ENCODE peak calls at places on chromosomes 6 and 20, in ten cellular contexts. O is pancreas, A is HL-60, N is BJ, L is AG10803, V is sigmoid colon, C is psoas muscle, P is Calu3, J is astrocyte of the spinal cord, M is ovary. F is an unnamed sample.

GRCh38 chr6:121435444-121436069 is at the start of gene GJA1:
- DNase-seq in O (no peak), A (no peak), N (peak; percentile 65), L (peak; percentile 81), V (no peak), C (no peak), P (peak; percentile 68), J (peak; percentile 92), M (peak; percentile 62), F (peak; percentile 41)

GRCh38 chr6:73263570-73263909 is 544 bp upstream of the KHDC1 start:
- DNase-seq in O (no peak), A (no peak), N (no peak), L (no peak), V (no peak), C (no peak), P (no peak), J (no peak), M (no peak), F (no peak)

GRCh38 chr6:27375613-27376079 is 12.9 kb upstream of the ZNF391 start:
- DNase-seq in O (no peak), A (no peak), N (no peak), L (no peak), V (no peak), C (no peak), P (no peak), J (peak; percentile 0), M (no peak), F (no peak)

GRCh38 chr6:44268095-44268628 is 2.1 kb upstream of the TMEM151B start:
- DNase-seq in O (no peak), A (no peak), N (no peak), L (no peak), V (no peak), C (peak; percentile 55), P (peak; percentile 77), J (peak; percentile 38), M (no peak), F (peak; percentile 73)

GRCh38 chr6:64672131-64672530 is 1034.9 kb downstream of the EYS start:
- DNase-seq in O (no peak), A (no peak), N (no peak), L (no peak), V (no peak), C (no peak), P (no peak), J (no peak), M (no peak), F (no peak)

GRCh38 chr6:119957195-119957594 is 607.6 kb upstream of the MAN1A1 start:
- DNase-seq in O (no peak), A (no peak), N (no peak), L (no peak), V (no peak), C (no peak), P (no peak), J (no peak), M (no peak), F (peak; percentile 42)

GRCh38 chr6:30397697-30398096 is 52.7 kb downstream of the RPP21 start:
- DNase-seq in O (no peak), A (no peak), N (no peak), L (no peak), V (no peak), C (no peak), P (peak; percentile 9), J (no peak), M (no peak), F (no peak)

GRCh38 chr6:39934060-39934757 is at the start of gene MOCS1:
- DNase-seq in O (peak; percentile 90), A (no peak), N (no peak), L (peak; percentile 61), V (peak; percentile 92), C (peak; percentile 94), P (peak; percentile 53), J (peak; percentile 50), M (peak; percentile 82), F (peak; percentile 74)

GRCh38 chr6:101832371-101832770 is 438.9 kb downstream of the GRIK2 start:
- DNase-seq in O (no peak), A (no peak), N (no peak), L (no peak), V (no peak), C (peak; percentile 25), P (no peak), J (no peak), M (no peak), F (no peak)

GRCh38 chr20:25294459-25295385 is 46.8 kb downstream of the PYGB start:
- DNase-seq in O (no peak), A (no peak), N (no peak), L (peak; percentile 31), V (no peak), C (peak; percentile 72), P (peak; percentile 23), J (peak; percentile 38), M (peak; percentile 52), F (peak; percentile 82)

GRCh38 chr6:116398366-116399005 is 27.7 kb downstream of the DSE start:
- DNase-seq in O (no peak), A (no peak), N (no peak), L (peak; percentile 71), V (no peak), C (no peak), P (peak; percentile 17), J (peak; percentile 67), M (no peak), F (no peak)

GRCh38 chr20:42378826-42379225 is 760.6 kb upstream of the CHD6 start:
- DNase-seq in O (no peak), A (no peak), N (no peak), L (no peak), V (no peak), C (no peak), P (no peak), J (no peak), M (no peak), F (no peak)

GRCh38 chr6:52352239-52353008 is 9.5 kb upstream of the PAQR8 start:
- DNase-seq in O (no peak), A (peak; percentile 68), N (peak; percentile 90), L (peak; percentile 97), V (no peak), C (no peak), P (peak; percentile 70), J (peak; percentile 92), M (no peak), F (no peak)

GRCh38 chr6:137811121-137811911 is 55.7 kb upstream of the TNFAIP3 start:
- DNase-seq in O (peak; percentile 78), A (peak; percentile 81), N (peak; percentile 54), L (peak; percentile 69), V (peak; percentile 88), C (peak; percentile 62), P (peak; percentile 74), J (peak; percentile 85), M (no peak), F (peak; percentile 20)

GRCh38 chr6:87407531-87407895 is 259 bp upstream of the CFAP206 start:
- DNase-seq in O (no peak), A (no peak), N (no peak), L (peak; percentile 33), V (peak; percentile 67), C (no peak), P (peak; percentile 44), J (peak; percentile 55), M (no peak), F (no peak)

GRCh38 chr6:87408721-87409155 is 966 bp downstream of the CFAP206 start:
- DNase-seq in O (no peak), A (no peak), N (no peak), L (no peak), V (no peak), C (no peak), P (no peak), J (no peak), M (no peak), F (no peak)

DNA sequence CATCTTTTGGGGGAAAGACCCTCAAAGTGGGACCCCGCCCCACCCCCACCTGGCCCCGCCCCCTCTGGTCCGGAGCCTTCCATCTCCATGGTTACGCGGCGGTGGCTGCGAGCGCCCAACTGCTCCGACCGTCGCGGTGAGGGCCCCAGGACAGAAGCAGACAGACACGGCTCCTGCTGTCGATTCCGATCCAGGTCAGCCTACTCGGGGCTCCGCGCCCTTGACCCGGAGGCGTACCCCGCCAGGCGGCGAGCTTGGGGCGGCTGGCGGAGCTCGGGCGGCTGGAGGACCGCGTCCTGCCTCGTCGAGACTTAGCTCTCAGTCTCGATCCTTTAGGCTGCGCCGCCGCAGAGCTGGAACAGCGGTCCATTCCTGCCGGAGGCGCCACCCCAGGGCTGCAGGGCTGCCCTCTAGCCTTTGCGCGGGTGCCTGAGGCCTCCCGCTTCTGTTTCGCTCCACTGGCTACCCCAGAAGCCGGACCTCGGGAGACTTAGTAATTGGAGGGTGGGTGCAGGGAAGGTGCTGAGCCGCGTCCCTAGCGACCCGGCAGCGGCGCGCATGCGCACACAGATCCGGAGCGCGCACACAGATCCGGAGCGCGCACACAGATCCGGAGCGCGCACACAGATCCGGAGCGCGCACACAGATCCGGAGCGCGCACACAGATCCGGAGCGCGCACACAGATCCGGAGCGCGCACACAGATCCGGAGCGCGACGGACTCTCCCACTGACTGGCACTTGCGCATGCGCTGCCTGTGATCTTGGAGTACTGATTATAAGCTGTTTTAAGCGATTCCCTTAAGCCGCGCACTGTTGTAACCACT is at the start of gene CFAP206:
- DNase-seq in O (peak; percentile 87), A (peak; percentile 61), N (peak; percentile 37), L (peak; percentile 82), V (peak; percentile 88), C (peak; percentile 91), P (peak; percentile 76), J (peak; percentile 90), M (peak; percentile 76), F (peak; percentile 78)
- TF ChIP-seq CTCF in O (no peak), A (no peak), N (peak; percentile 32), L (no peak), V (no peak), C (peak; percentile 20), P (no peak), J (peak; percentile 19), M (no peak), F (no peak)

GRCh38 chr20:32959351-32960221 is 44.6 kb downstream of the SUN5 start:
- DNase-seq in O (no peak), A (no peak), N (no peak), L (no peak), V (peak; percentile 36), C (no peak), P (no peak), J (no peak), M (no peak), F (no peak)
- TF ChIP-seq CTCF in O (no peak), A (no peak), N (no peak), L (no peak), V (no peak), C (no peak), P (no peak), J (no peak), M (no peak), F (no peak)

DNA sequence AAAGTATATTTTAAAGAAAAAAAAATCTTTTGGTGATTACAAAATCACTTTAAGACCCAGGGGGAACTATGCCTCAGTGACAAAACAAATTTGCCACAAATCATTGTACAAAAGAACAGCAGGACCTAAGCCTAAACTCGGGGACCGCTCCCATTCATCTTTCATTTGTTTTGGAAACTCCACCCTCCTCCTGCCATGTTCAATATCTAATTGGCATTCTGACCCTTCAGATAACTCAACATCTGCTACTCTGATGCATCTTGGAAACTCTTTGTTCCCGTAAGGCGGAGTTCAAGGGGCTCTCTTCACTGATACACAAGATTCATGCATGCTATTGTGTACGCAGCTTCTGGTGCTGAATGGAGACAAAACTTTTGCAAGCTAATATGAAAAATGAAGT is 187.6 kb downstream of the ZFP64 start:
- DNase-seq in O (no peak), A (no peak), N (no peak), L (no peak), V (no peak), C (no peak), P (no peak), J (no peak), M (no peak), F (no peak)
- TF ChIP-seq CTCF in O (no peak), A (no peak), N (no peak), L (no peak), V (no peak), C (no peak), P (no peak), J (no peak), M (no peak), F (no peak)

GRCh38 chr20:19903168-19903676 is 113.9 kb upstream of the NAA20 start:
- DNase-seq in O (no peak), A (peak; percentile 59), N (no peak), L (peak; percentile 28), V (peak; percentile 79), C (no peak), P (no peak), J (peak; percentile 30), M (peak; percentile 32), F (no peak)
- TF ChIP-seq CTCF in O (no peak), A (no peak), N (peak; percentile 8), L (no peak), V (no peak), C (no peak), P (no peak), J (peak; percentile 30), M (peak; percentile 16), F (no peak)

F was measured in endothelial cell.